ENCODE peak calls at places on chromosomes 2 and 18, in six cellular contexts. One of them, this sample, is unnamed.

GRCh38 chr2:39094717-39095363 is 26.0 kb downstream of the SOS1 start:
- DNase-seq in PC-9: peak
- DNase-seq in pancreas: no peak
- DNase-seq in SK-N-MC: no peak
- DNase-seq in psoas muscle: no peak
- DNase-seq in fibroblast of lung: peak
- DNase-seq in this sample: no peak

GRCh38 chr2:41187683-41188082 is 735.8 kb upstream of the SLC8A1 start:
- DNase-seq in PC-9: no peak
- DNase-seq in pancreas: no peak
- DNase-seq in SK-N-MC: no peak
- DNase-seq in psoas muscle: no peak
- DNase-seq in fibroblast of lung: no peak
- DNase-seq in this sample: no peak

GRCh38 chr2:233338046-233338445 is 16.2 kb upstream of the DGKD start:
- DNase-seq in PC-9: no peak
- DNase-seq in pancreas: no peak
- DNase-seq in SK-N-MC: no peak
- DNase-seq in psoas muscle: no peak
- DNase-seq in fibroblast of lung: no peak
- DNase-seq in this sample: no peak

GRCh38 chr2:110807520-110807919 is 75.1 kb downstream of the ACOXL start:
- DNase-seq in PC-9: no peak
- DNase-seq in pancreas: no peak
- DNase-seq in SK-N-MC: no peak
- DNase-seq in psoas muscle: peak
- DNase-seq in fibroblast of lung: peak
- DNase-seq in this sample: no peak

GRCh38 chr2:152186257-152186656 is 10.7 kb upstream of the STAM2 start:
- DNase-seq in PC-9: no peak
- DNase-seq in pancreas: no peak
- DNase-seq in SK-N-MC: no peak
- DNase-seq in psoas muscle: no peak
- DNase-seq in fibroblast of lung: no peak
- DNase-seq in this sample: no peak

GRCh38 chr18:7926526-7926925 is 359.4 kb downstream of the PTPRM start:
- DNase-seq in PC-9: no peak
- DNase-seq in pancreas: no peak
- DNase-seq in SK-N-MC: no peak
- DNase-seq in psoas muscle: no peak
- DNase-seq in fibroblast of lung: no peak
- DNase-seq in this sample: no peak

GRCh38 chr2:194166818-194167217 is 1490.2 kb upstream of the SLC39A10 start:
- DNase-seq in PC-9: no peak
- DNase-seq in pancreas: no peak
- DNase-seq in SK-N-MC: no peak
- DNase-seq in psoas muscle: no peak
- DNase-seq in fibroblast of lung: peak
- DNase-seq in this sample: no peak

GRCh38 chr18:51110073-51110797 is 80.2 kb downstream of the SMAD4 start:
- DNase-seq in PC-9: no peak
- DNase-seq in pancreas: peak
- DNase-seq in SK-N-MC: no peak
- DNase-seq in psoas muscle: peak
- DNase-seq in fibroblast of lung: peak
- DNase-seq in this sample: peak

GRCh38 chr2:119486886-119487285 is 37.4 kb downstream of the SCTR start:
- DNase-seq in PC-9: no peak
- DNase-seq in pancreas: no peak
- DNase-seq in SK-N-MC: no peak
- DNase-seq in psoas muscle: no peak
- DNase-seq in fibroblast of lung: peak
- DNase-seq in this sample: peak

GRCh38 chr2:234992196-234992595 is 40.4 kb downstream of the SH3BP4 start:
- DNase-seq in PC-9: no peak
- DNase-seq in pancreas: no peak
- DNase-seq in SK-N-MC: no peak
- DNase-seq in psoas muscle: peak
- DNase-seq in fibroblast of lung: no peak
- DNase-seq in this sample: no peak

GRCh38 chr2:28958689-28959088 is 22.4 kb upstream of the TOGARAM2 start:
- DNase-seq in PC-9: peak
- DNase-seq in pancreas: no peak
- DNase-seq in SK-N-MC: peak
- DNase-seq in psoas muscle: peak
- DNase-seq in fibroblast of lung: peak
- DNase-seq in this sample: peak

GRCh38 chr2:241066171-241066892 is 35.8 kb downstream of the MTERF4 start:
- DNase-seq in PC-9: no peak
- DNase-seq in pancreas: peak
- DNase-seq in SK-N-MC: no peak
- DNase-seq in psoas muscle: no peak
- DNase-seq in fibroblast of lung: no peak
- DNase-seq in this sample: no peak

DNA sequence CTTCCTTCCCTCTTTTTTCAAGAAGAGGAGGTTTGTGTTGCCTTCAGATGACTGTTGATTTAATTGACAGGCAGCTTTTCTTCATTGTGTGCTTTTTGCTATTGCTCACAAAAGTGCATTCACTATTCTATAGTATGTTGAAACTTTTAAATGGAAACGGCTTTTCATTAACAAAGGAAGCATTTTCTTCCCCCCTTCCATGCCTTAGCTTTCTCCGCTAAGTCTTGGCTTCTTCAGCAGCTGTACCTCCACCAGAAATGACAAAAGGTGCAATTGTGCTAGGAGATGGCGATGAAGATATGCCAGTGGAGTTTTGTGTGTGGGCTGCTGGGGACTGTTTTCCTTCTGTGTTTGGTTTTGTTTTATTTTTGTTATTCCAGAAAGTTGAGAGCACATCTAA is 52.9 kb downstream of the TAF1B start:
- DNase-seq in PC-9: no peak
- DNase-seq in pancreas: no peak
- DNase-seq in SK-N-MC: no peak
- DNase-seq in psoas muscle: no peak
- DNase-seq in fibroblast of lung: no peak
- DNase-seq in this sample: no peak
- H3K27ac ChIP-seq in PC-9: peak
- H3K27ac ChIP-seq in pancreas: peak
- H3K27ac ChIP-seq in SK-N-MC: peak
- H3K27ac ChIP-seq in psoas muscle: no peak
- H3K27ac ChIP-seq in fibroblast of lung: no peak
- H3K27ac ChIP-seq in this sample: peak

DNA sequence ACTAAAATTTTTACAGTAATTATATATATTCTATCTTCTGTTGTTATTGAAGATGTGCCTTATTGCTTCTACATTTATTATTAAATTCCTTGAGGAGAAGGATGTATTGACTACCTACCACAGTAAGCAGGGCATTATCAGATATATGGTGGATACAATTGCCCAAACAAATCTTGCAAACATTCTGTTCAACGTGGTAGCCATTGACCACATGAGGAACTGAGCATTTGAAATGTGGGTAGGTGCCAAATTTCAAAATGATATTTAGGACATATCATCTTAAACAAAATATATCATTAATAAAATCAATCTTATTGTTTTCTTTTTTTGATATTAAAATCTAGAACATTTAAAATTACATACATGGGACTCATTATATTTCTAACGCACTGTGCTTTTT is 11.1 kb downstream of the SCN3A start:
- DNase-seq in PC-9: no peak
- DNase-seq in pancreas: no peak
- DNase-seq in SK-N-MC: no peak
- DNase-seq in psoas muscle: no peak
- DNase-seq in fibroblast of lung: no peak
- DNase-seq in this sample: no peak
- H3K4me3 ChIP-seq in PC-9: no peak
- H3K4me3 ChIP-seq in pancreas: no peak
- H3K4me3 ChIP-seq in SK-N-MC: no peak
- H3K4me3 ChIP-seq in psoas muscle: no peak
- H3K4me3 ChIP-seq in fibroblast of lung: no peak
- H3K4me3 ChIP-seq in this sample: no peak

GRCh38 chr2:145743016-145743415 is 1223.1 kb upstream of the ZEB2 start:
- DNase-seq in PC-9: no peak
- DNase-seq in pancreas: no peak
- DNase-seq in SK-N-MC: no peak
- DNase-seq in psoas muscle: no peak
- DNase-seq in fibroblast of lung: no peak
- DNase-seq in this sample: no peak

GRCh38 chr2:145741161-145741560 is 1221.2 kb upstream of the ZEB2 start:
- DNase-seq in PC-9: no peak
- DNase-seq in pancreas: no peak
- DNase-seq in SK-N-MC: no peak
- DNase-seq in psoas muscle: no peak
- DNase-seq in fibroblast of lung: no peak
- DNase-seq in this sample: no peak

GRCh38 chr2:145736901-145737300 is 1217.0 kb upstream of the ZEB2 start:
- DNase-seq in PC-9: no peak
- DNase-seq in pancreas: no peak
- DNase-seq in SK-N-MC: no peak
- DNase-seq in psoas muscle: no peak
- DNase-seq in fibroblast of lung: peak
- DNase-seq in this sample: no peak

GRCh38 chr2:145739679-145740078 is 1219.8 kb upstream of the ZEB2 start:
- DNase-seq in PC-9: no peak
- DNase-seq in pancreas: no peak
- DNase-seq in SK-N-MC: no peak
- DNase-seq in psoas muscle: no peak
- DNase-seq in fibroblast of lung: no peak
- DNase-seq in this sample: no peak

GRCh38 chr2:145740302-145740701 is 1220.4 kb upstream of the ZEB2 start:
- DNase-seq in PC-9: no peak
- DNase-seq in pancreas: no peak
- DNase-seq in SK-N-MC: no peak
- DNase-seq in psoas muscle: no peak
- DNase-seq in fibroblast of lung: peak
- DNase-seq in this sample: no peak
- H3K27ac ChIP-seq in PC-9: no peak
- H3K27ac ChIP-seq in pancreas: no peak
- H3K27ac ChIP-seq in SK-N-MC: no peak
- H3K27ac ChIP-seq in psoas muscle: no peak
- H3K27ac ChIP-seq in fibroblast of lung: no peak
- H3K27ac ChIP-seq in this sample: no peak

GRCh38 chr18:36724591-36725001 is 104.2 kb downstream of the TPGS2 start:
- DNase-seq in PC-9: no peak
- DNase-seq in pancreas: no peak
- DNase-seq in SK-N-MC: no peak
- DNase-seq in psoas muscle: no peak
- DNase-seq in fibroblast of lung: peak
- DNase-seq in this sample: no peak
- H3K4me3 ChIP-seq in PC-9: no peak
- H3K4me3 ChIP-seq in pancreas: no peak
- H3K4me3 ChIP-seq in SK-N-MC: no peak
- H3K4me3 ChIP-seq in psoas muscle: peak
- H3K4me3 ChIP-seq in fibroblast of lung: no peak
- H3K4me3 ChIP-seq in this sample: no peak

This sample was measured in SJSA1.